ENCODE peak calls at places on chromosomes 7 and 10, in six cellular contexts. One of them, this sample, is unnamed.

GRCh38 chr7:47516985-47517590 is 64.8 kb downstream of the TNS3 start:
- DNase-seq in GM19239: no peak
- DNase-seq in type B pancreatic cell: no peak
- DNase-seq in foreskin fibroblast: no peak
- DNase-seq in thoracic aorta: peak
- DNase-seq in activated CD4-positive, alpha-beta T cell treated with anti-CD3 and anti-CD28 coated beads, Interleukin-2, amount 50 U/mL, for 48 hours: no peak
- DNase-seq in this sample: no peak

GRCh38 chr7:5646846-5647245 is 134.6 kb downstream of the RNF216 start:
- DNase-seq in GM19239: no peak
- DNase-seq in type B pancreatic cell: no peak
- DNase-seq in foreskin fibroblast: peak
- DNase-seq in thoracic aorta: no peak
- DNase-seq in activated CD4-positive, alpha-beta T cell treated with anti-CD3 and anti-CD28 coated beads, Interleukin-2, amount 50 U/mL, for 48 hours: no peak
- DNase-seq in this sample: no peak

GRCh38 chr10:78218833-78219490 is 185.3 kb downstream of the RPS24 start:
- DNase-seq in GM19239: no peak
- DNase-seq in type B pancreatic cell: no peak
- DNase-seq in foreskin fibroblast: no peak
- DNase-seq in thoracic aorta: no peak
- DNase-seq in activated CD4-positive, alpha-beta T cell treated with anti-CD3 and anti-CD28 coated beads, Interleukin-2, amount 50 U/mL, for 48 hours: no peak
- DNase-seq in this sample: peak

GRCh38 chr10:30647089-30647488 is 17.5 kb upstream of the LYZL2 start:
- DNase-seq in GM19239: no peak
- DNase-seq in type B pancreatic cell: no peak
- DNase-seq in foreskin fibroblast: no peak
- DNase-seq in thoracic aorta: no peak
- DNase-seq in activated CD4-positive, alpha-beta T cell treated with anti-CD3 and anti-CD28 coated beads, Interleukin-2, amount 50 U/mL, for 48 hours: no peak
- DNase-seq in this sample: no peak

GRCh38 chr7:148645948-148646347 is 52.8 kb upstream of the CUL1 start:
- DNase-seq in GM19239: no peak
- DNase-seq in type B pancreatic cell: no peak
- DNase-seq in foreskin fibroblast: no peak
- DNase-seq in thoracic aorta: no peak
- DNase-seq in activated CD4-positive, alpha-beta T cell treated with anti-CD3 and anti-CD28 coated beads, Interleukin-2, amount 50 U/mL, for 48 hours: no peak
- DNase-seq in this sample: no peak

GRCh38 chr10:5525581-5526271 is 965 bp downstream of the CALML3 start:
- DNase-seq in GM19239: no peak
- DNase-seq in type B pancreatic cell: no peak
- DNase-seq in foreskin fibroblast: no peak
- DNase-seq in thoracic aorta: no peak
- DNase-seq in activated CD4-positive, alpha-beta T cell treated with anti-CD3 and anti-CD28 coated beads, Interleukin-2, amount 50 U/mL, for 48 hours: no peak
- DNase-seq in this sample: no peak

GRCh38 chr10:47347303-47347675 is 874 bp upstream of the RBP3 start:
- DNase-seq in GM19239: no peak
- DNase-seq in type B pancreatic cell: no peak
- DNase-seq in foreskin fibroblast: no peak
- DNase-seq in thoracic aorta: no peak
- DNase-seq in activated CD4-positive, alpha-beta T cell treated with anti-CD3 and anti-CD28 coated beads, Interleukin-2, amount 50 U/mL, for 48 hours: no peak
- DNase-seq in this sample: no peak

GRCh38 chr7:133070562-133070961 is 11.3 kb downstream of the CHCHD3 start:
- DNase-seq in GM19239: no peak
- DNase-seq in type B pancreatic cell: no peak
- DNase-seq in foreskin fibroblast: no peak
- DNase-seq in thoracic aorta: no peak
- DNase-seq in activated CD4-positive, alpha-beta T cell treated with anti-CD3 and anti-CD28 coated beads, Interleukin-2, amount 50 U/mL, for 48 hours: no peak
- DNase-seq in this sample: no peak

GRCh38 chr10:91000985-91001384 is 80.1 kb upstream of the ANKRD1 start:
- DNase-seq in GM19239: no peak
- DNase-seq in type B pancreatic cell: no peak
- DNase-seq in foreskin fibroblast: no peak
- DNase-seq in thoracic aorta: no peak
- DNase-seq in activated CD4-positive, alpha-beta T cell treated with anti-CD3 and anti-CD28 coated beads, Interleukin-2, amount 50 U/mL, for 48 hours: no peak
- DNase-seq in this sample: no peak

GRCh38 chr7:155587486-155587885 is 41.1 kb upstream of the CNPY1 start:
- DNase-seq in GM19239: no peak
- DNase-seq in type B pancreatic cell: no peak
- DNase-seq in foreskin fibroblast: no peak
- DNase-seq in thoracic aorta: no peak
- DNase-seq in activated CD4-positive, alpha-beta T cell treated with anti-CD3 and anti-CD28 coated beads, Interleukin-2, amount 50 U/mL, for 48 hours: no peak
- DNase-seq in this sample: no peak

GRCh38 chr10:8130973-8131911 is 76.8 kb downstream of the GATA3 start:
- DNase-seq in GM19239: no peak
- DNase-seq in type B pancreatic cell: no peak
- DNase-seq in foreskin fibroblast: no peak
- DNase-seq in thoracic aorta: no peak
- DNase-seq in activated CD4-positive, alpha-beta T cell treated with anti-CD3 and anti-CD28 coated beads, Interleukin-2, amount 50 U/mL, for 48 hours: peak
- DNase-seq in this sample: no peak

GRCh38 chr10:62618576-62619408 is 185.7 kb upstream of the ADO start:
- DNase-seq in GM19239: no peak
- DNase-seq in type B pancreatic cell: no peak
- DNase-seq in foreskin fibroblast: peak
- DNase-seq in thoracic aorta: no peak
- DNase-seq in activated CD4-positive, alpha-beta T cell treated with anti-CD3 and anti-CD28 coated beads, Interleukin-2, amount 50 U/mL, for 48 hours: no peak
- DNase-seq in this sample: no peak

GRCh38 chr10:3471927-3472704 is 299.5 kb upstream of the PITRM1 start:
- DNase-seq in GM19239: no peak
- DNase-seq in type B pancreatic cell: no peak
- DNase-seq in foreskin fibroblast: no peak
- DNase-seq in thoracic aorta: no peak
- DNase-seq in activated CD4-positive, alpha-beta T cell treated with anti-CD3 and anti-CD28 coated beads, Interleukin-2, amount 50 U/mL, for 48 hours: no peak
- DNase-seq in this sample: no peak

GRCh38 chr10:43396061-43396927 is 12.7 kb downstream of the HNRNPF start:
- DNase-seq in GM19239: peak
- DNase-seq in type B pancreatic cell: peak
- DNase-seq in foreskin fibroblast: peak
- DNase-seq in thoracic aorta: no peak
- DNase-seq in activated CD4-positive, alpha-beta T cell treated with anti-CD3 and anti-CD28 coated beads, Interleukin-2, amount 50 U/mL, for 48 hours: peak
- DNase-seq in this sample: peak

GRCh38 chr10:77910524-77911145 is 15.9 kb downstream of the DLG5 start:
- DNase-seq in GM19239: no peak
- DNase-seq in type B pancreatic cell: no peak
- DNase-seq in foreskin fibroblast: no peak
- DNase-seq in thoracic aorta: no peak
- DNase-seq in activated CD4-positive, alpha-beta T cell treated with anti-CD3 and anti-CD28 coated beads, Interleukin-2, amount 50 U/mL, for 48 hours: no peak
- DNase-seq in this sample: no peak

GRCh38 chr10:26361946-26362345 is 76.2 kb upstream of the APBB1IP start:
- DNase-seq in GM19239: no peak
- DNase-seq in type B pancreatic cell: no peak
- DNase-seq in foreskin fibroblast: no peak
- DNase-seq in thoracic aorta: no peak
- DNase-seq in activated CD4-positive, alpha-beta T cell treated with anti-CD3 and anti-CD28 coated beads, Interleukin-2, amount 50 U/mL, for 48 hours: no peak
- DNase-seq in this sample: no peak

GRCh38 chr7:150553163-150553562 is 14.0 kb upstream of the GIMAP4 start:
- DNase-seq in GM19239: no peak
- DNase-seq in type B pancreatic cell: no peak
- DNase-seq in foreskin fibroblast: no peak
- DNase-seq in thoracic aorta: no peak
- DNase-seq in activated CD4-positive, alpha-beta T cell treated with anti-CD3 and anti-CD28 coated beads, Interleukin-2, amount 50 U/mL, for 48 hours: no peak
- DNase-seq in this sample: no peak

GRCh38 chr7:128937647-128938523 is at the start of gene IRF5:
- DNase-seq in GM19239: peak
- DNase-seq in type B pancreatic cell: no peak
- DNase-seq in foreskin fibroblast: no peak
- DNase-seq in thoracic aorta: no peak
- DNase-seq in activated CD4-positive, alpha-beta T cell treated with anti-CD3 and anti-CD28 coated beads, Interleukin-2, amount 50 U/mL, for 48 hours: peak
- DNase-seq in this sample: peak

GRCh38 chr7:139798221-139798620 is 20.4 kb upstream of the HIPK2 start:
- DNase-seq in GM19239: no peak
- DNase-seq in type B pancreatic cell: no peak
- DNase-seq in foreskin fibroblast: no peak
- DNase-seq in thoracic aorta: no peak
- DNase-seq in activated CD4-positive, alpha-beta T cell treated with anti-CD3 and anti-CD28 coated beads, Interleukin-2, amount 50 U/mL, for 48 hours: no peak
- DNase-seq in this sample: no peak

GRCh38 chr7:163298-163695 is 29.1 kb upstream of the FAM20C start:
- DNase-seq in GM19239: no peak
- DNase-seq in type B pancreatic cell: no peak
- DNase-seq in foreskin fibroblast: no peak
- DNase-seq in thoracic aorta: no peak
- DNase-seq in activated CD4-positive, alpha-beta T cell treated with anti-CD3 and anti-CD28 coated beads, Interleukin-2, amount 50 U/mL, for 48 hours: no peak
- DNase-seq in this sample: no peak

GRCh38 chr7:127713758-127714157 is 61.8 kb downstream of the SND1 start:
- DNase-seq in GM19239: no peak
- DNase-seq in type B pancreatic cell: no peak
- DNase-seq in foreskin fibroblast: no peak
- DNase-seq in thoracic aorta: no peak
- DNase-seq in activated CD4-positive, alpha-beta T cell treated with anti-CD3 and anti-CD28 coated beads, Interleukin-2, amount 50 U/mL, for 48 hours: no peak
- DNase-seq in this sample: no peak

GRCh38 chr10:76286536-76286935 is 855.1 kb downstream of the LRMDA start:
- DNase-seq in GM19239: no peak
- DNase-seq in type B pancreatic cell: no peak
- DNase-seq in foreskin fibroblast: peak
- DNase-seq in thoracic aorta: no peak
- DNase-seq in activated CD4-positive, alpha-beta T cell treated with anti-CD3 and anti-CD28 coated beads, Interleukin-2, amount 50 U/mL, for 48 hours: no peak
- DNase-seq in this sample: no peak

GRCh38 chr10:86586516-86586915 is 64.9 kb upstream of the WAPL start:
- DNase-seq in GM19239: no peak
- DNase-seq in type B pancreatic cell: no peak
- DNase-seq in foreskin fibroblast: no peak
- DNase-seq in thoracic aorta: no peak
- DNase-seq in activated CD4-positive, alpha-beta T cell treated with anti-CD3 and anti-CD28 coated beads, Interleukin-2, amount 50 U/mL, for 48 hours: no peak
- DNase-seq in this sample: no peak

GRCh38 chr10:15719062-15719898 is 442 bp downstream of the ITGA8 start:
- DNase-seq in GM19239: no peak
- DNase-seq in type B pancreatic cell: peak
- DNase-seq in foreskin fibroblast: no peak
- DNase-seq in thoracic aorta: no peak
- DNase-seq in activated CD4-positive, alpha-beta T cell treated with anti-CD3 and anti-CD28 coated beads, Interleukin-2, amount 50 U/mL, for 48 hours: no peak
- DNase-seq in this sample: peak

GRCh38 chr10:18254086-18254485 is 113.9 kb downstream of the CACNB2 start:
- DNase-seq in GM19239: no peak
- DNase-seq in type B pancreatic cell: no peak
- DNase-seq in foreskin fibroblast: peak
- DNase-seq in thoracic aorta: no peak
- DNase-seq in activated CD4-positive, alpha-beta T cell treated with anti-CD3 and anti-CD28 coated beads, Interleukin-2, amount 50 U/mL, for 48 hours: no peak
- DNase-seq in this sample: no peak

GRCh38 chr7:79420464-79420863 is 33.0 kb downstream of the MAGI2 start:
- DNase-seq in GM19239: no peak
- DNase-seq in type B pancreatic cell: no peak
- DNase-seq in foreskin fibroblast: peak
- DNase-seq in thoracic aorta: no peak
- DNase-seq in activated CD4-positive, alpha-beta T cell treated with anti-CD3 and anti-CD28 coated beads, Interleukin-2, amount 50 U/mL, for 48 hours: no peak
- DNase-seq in this sample: no peak

GRCh38 chr10:95405655-95406054 is 114.9 kb upstream of the PDLIM1 start:
- DNase-seq in GM19239: no peak
- DNase-seq in type B pancreatic cell: no peak
- DNase-seq in foreskin fibroblast: no peak
- DNase-seq in thoracic aorta: no peak
- DNase-seq in activated CD4-positive, alpha-beta T cell treated with anti-CD3 and anti-CD28 coated beads, Interleukin-2, amount 50 U/mL, for 48 hours: no peak
- DNase-seq in this sample: no peak

GRCh38 chr7:70694357-70694908 is 437.5 kb upstream of the GALNT17 start:
- DNase-seq in GM19239: peak
- DNase-seq in type B pancreatic cell: no peak
- DNase-seq in foreskin fibroblast: no peak
- DNase-seq in thoracic aorta: no peak
- DNase-seq in activated CD4-positive, alpha-beta T cell treated with anti-CD3 and anti-CD28 coated beads, Interleukin-2, amount 50 U/mL, for 48 hours: no peak
- DNase-seq in this sample: peak

GRCh38 chr10:131086511-131086910 is 225.0 kb downstream of the TCERG1L start:
- DNase-seq in GM19239: no peak
- DNase-seq in type B pancreatic cell: no peak
- DNase-seq in foreskin fibroblast: no peak
- DNase-seq in thoracic aorta: no peak
- DNase-seq in activated CD4-positive, alpha-beta T cell treated with anti-CD3 and anti-CD28 coated beads, Interleukin-2, amount 50 U/mL, for 48 hours: no peak
- DNase-seq in this sample: no peak

GRCh38 chr7:80732635-80733034 is 94.2 kb downstream of the CD36 start:
- DNase-seq in GM19239: no peak
- DNase-seq in type B pancreatic cell: no peak
- DNase-seq in foreskin fibroblast: no peak
- DNase-seq in thoracic aorta: no peak
- DNase-seq in activated CD4-positive, alpha-beta T cell treated with anti-CD3 and anti-CD28 coated beads, Interleukin-2, amount 50 U/mL, for 48 hours: no peak
- DNase-seq in this sample: no peak

GRCh38 chr10:103765981-103766380 is 89.4 kb downstream of the SH3PXD2A start:
- DNase-seq in GM19239: no peak
- DNase-seq in type B pancreatic cell: no peak
- DNase-seq in foreskin fibroblast: no peak
- DNase-seq in thoracic aorta: no peak
- DNase-seq in activated CD4-positive, alpha-beta T cell treated with anti-CD3 and anti-CD28 coated beads, Interleukin-2, amount 50 U/mL, for 48 hours: peak
- DNase-seq in this sample: no peak

GRCh38 chr10:133328358-133329343 is 8.0 kb downstream of the CALY start:
- DNase-seq in GM19239: no peak
- DNase-seq in type B pancreatic cell: no peak
- DNase-seq in foreskin fibroblast: no peak
- DNase-seq in thoracic aorta: no peak
- DNase-seq in activated CD4-positive, alpha-beta T cell treated with anti-CD3 and anti-CD28 coated beads, Interleukin-2, amount 50 U/mL, for 48 hours: no peak
- DNase-seq in this sample: no peak

GRCh38 chr10:35559416-35559815 is 45.7 kb upstream of the GJD4 start:
- DNase-seq in GM19239: no peak
- DNase-seq in type B pancreatic cell: no peak
- DNase-seq in foreskin fibroblast: no peak
- DNase-seq in thoracic aorta: no peak
- DNase-seq in activated CD4-positive, alpha-beta T cell treated with anti-CD3 and anti-CD28 coated beads, Interleukin-2, amount 50 U/mL, for 48 hours: no peak
- DNase-seq in this sample: no peak

GRCh38 chr10:86316274-86316835 is 50.2 kb downstream of the GRID1 start:
- DNase-seq in GM19239: no peak
- DNase-seq in type B pancreatic cell: no peak
- DNase-seq in foreskin fibroblast: no peak
- DNase-seq in thoracic aorta: no peak
- DNase-seq in activated CD4-positive, alpha-beta T cell treated with anti-CD3 and anti-CD28 coated beads, Interleukin-2, amount 50 U/mL, for 48 hours: no peak
- DNase-seq in this sample: no peak

GRCh38 chr7:18975276-18975675 is 142.2 kb downstream of the TWIST1 start:
- DNase-seq in GM19239: no peak
- DNase-seq in type B pancreatic cell: no peak
- DNase-seq in foreskin fibroblast: no peak
- DNase-seq in thoracic aorta: no peak
- DNase-seq in activated CD4-positive, alpha-beta T cell treated with anti-CD3 and anti-CD28 coated beads, Interleukin-2, amount 50 U/mL, for 48 hours: no peak
- DNase-seq in this sample: no peak

GRCh38 chr10:17234541-17234940 is 6.5 kb downstream of the VIM start:
- DNase-seq in GM19239: no peak
- DNase-seq in type B pancreatic cell: no peak
- DNase-seq in foreskin fibroblast: no peak
- DNase-seq in thoracic aorta: no peak
- DNase-seq in activated CD4-positive, alpha-beta T cell treated with anti-CD3 and anti-CD28 coated beads, Interleukin-2, amount 50 U/mL, for 48 hours: no peak
- DNase-seq in this sample: no peak

GRCh38 chr10:110045772-110046171 is 38.0 kb downstream of the ADD3 start:
- DNase-seq in GM19239: no peak
- DNase-seq in type B pancreatic cell: no peak
- DNase-seq in foreskin fibroblast: no peak
- DNase-seq in thoracic aorta: no peak
- DNase-seq in activated CD4-positive, alpha-beta T cell treated with anti-CD3 and anti-CD28 coated beads, Interleukin-2, amount 50 U/mL, for 48 hours: no peak
- DNase-seq in this sample: no peak